ENCODE peak calls at places on chromosomes 4 and X, in nine cellular contexts. One of them, this sample, is unnamed.

GRCh38 chr4:44961001-44961755 is 234.8 kb upstream of the GNPDA2 start:
- DNase-seq in upper lobe of right lung: no peak
- DNase-seq in heart left ventricle: no peak
- DNase-seq in OCI-LY7: no peak
- DNase-seq in A549: no peak
- DNase-seq in lower lobe of right lung: no peak
- DNase-seq in psoas muscle: no peak
- DNase-seq in tibial nerve: no peak
- DNase-seq in PC-3: no peak
- DNase-seq in this sample: no peak

GRCh38 chr4:15996773-15997172 is 33.8 kb upstream of the FGFBP2 start:
- DNase-seq in A549: no peak
- DNase-seq in heart left ventricle: no peak
- DNase-seq in upper lobe of right lung: no peak
- DNase-seq in PC-3: no peak
- DNase-seq in OCI-LY7: no peak
- DNase-seq in psoas muscle: no peak
- DNase-seq in lower lobe of right lung: no peak
- DNase-seq in tibial nerve: no peak
- DNase-seq in this sample: no peak

GRCh38 chrX:94051926-94052325 is 377.9 kb downstream of the FAM133A start:
- DNase-seq in OCI-LY7: no peak
- DNase-seq in upper lobe of right lung: no peak
- DNase-seq in heart left ventricle: no peak
- DNase-seq in PC-3: no peak
- DNase-seq in psoas muscle: no peak
- DNase-seq in lower lobe of right lung: no peak
- DNase-seq in tibial nerve: no peak
- DNase-seq in A549: no peak
- DNase-seq in this sample: no peak

GRCh38 chr4:81622474-81623198 is 150.9 kb upstream of the RASGEF1B start:
- DNase-seq in OCI-LY7: no peak
- DNase-seq in lower lobe of right lung: no peak
- DNase-seq in PC-3: no peak
- DNase-seq in A549: no peak
- DNase-seq in upper lobe of right lung: no peak
- DNase-seq in tibial nerve: no peak
- DNase-seq in heart left ventricle: no peak
- DNase-seq in psoas muscle: no peak
- DNase-seq in this sample: no peak

GRCh38 chrX:120244735-120245498 is 5.7 kb upstream of the ZBTB33 start:
- DNase-seq in heart left ventricle: peak
- DNase-seq in PC-3: peak
- DNase-seq in tibial nerve: peak
- DNase-seq in upper lobe of right lung: peak
- DNase-seq in A549: peak
- DNase-seq in lower lobe of right lung: peak
- DNase-seq in OCI-LY7: peak
- DNase-seq in psoas muscle: peak
- DNase-seq in this sample: peak

GRCh38 chr4:14831447-14831846 is 170.8 kb upstream of the CPEB2 start:
- DNase-seq in heart left ventricle: no peak
- DNase-seq in upper lobe of right lung: no peak
- DNase-seq in lower lobe of right lung: no peak
- DNase-seq in PC-3: peak
- DNase-seq in A549: no peak
- DNase-seq in OCI-LY7: no peak
- DNase-seq in tibial nerve: no peak
- DNase-seq in psoas muscle: no peak
- DNase-seq in this sample: no peak

GRCh38 chrX:34467437-34467836 is 189.6 kb downstream of the TMEM47 start:
- DNase-seq in upper lobe of right lung: no peak
- DNase-seq in lower lobe of right lung: no peak
- DNase-seq in tibial nerve: no peak
- DNase-seq in psoas muscle: no peak
- DNase-seq in heart left ventricle: no peak
- DNase-seq in OCI-LY7: no peak
- DNase-seq in PC-3: no peak
- DNase-seq in A549: no peak
- DNase-seq in this sample: no peak

GRCh38 chrX:124506031-124506430 is 159.7 kb downstream of the SH2D1A start:
- DNase-seq in A549: no peak
- DNase-seq in psoas muscle: no peak
- DNase-seq in lower lobe of right lung: no peak
- DNase-seq in OCI-LY7: no peak
- DNase-seq in tibial nerve: no peak
- DNase-seq in PC-3: no peak
- DNase-seq in upper lobe of right lung: no peak
- DNase-seq in heart left ventricle: no peak
- DNase-seq in this sample: peak

GRCh38 chr4:90718926-90719325 is 591.7 kb downstream of the CCSER1 start:
- DNase-seq in PC-3: no peak
- DNase-seq in tibial nerve: no peak
- DNase-seq in OCI-LY7: no peak
- DNase-seq in psoas muscle: no peak
- DNase-seq in lower lobe of right lung: no peak
- DNase-seq in A549: no peak
- DNase-seq in heart left ventricle: no peak
- DNase-seq in upper lobe of right lung: no peak
- DNase-seq in this sample: no peak

GRCh38 chr4:3335385-3335784 is 42.6 kb downstream of the RGS12 start:
- DNase-seq in PC-3: no peak
- DNase-seq in A549: no peak
- DNase-seq in upper lobe of right lung: no peak
- DNase-seq in psoas muscle: no peak
- DNase-seq in heart left ventricle: no peak
- DNase-seq in lower lobe of right lung: no peak
- DNase-seq in OCI-LY7: no peak
- DNase-seq in tibial nerve: no peak
- DNase-seq in this sample: no peak

GRCh38 chrX:127596882-127597281 is 455.3 kb downstream of the ACTRT1 start:
- DNase-seq in psoas muscle: no peak
- DNase-seq in PC-3: no peak
- DNase-seq in lower lobe of right lung: no peak
- DNase-seq in upper lobe of right lung: no peak
- DNase-seq in A549: no peak
- DNase-seq in tibial nerve: no peak
- DNase-seq in OCI-LY7: no peak
- DNase-seq in heart left ventricle: no peak
- DNase-seq in this sample: no peak

GRCh38 chr4:88880501-88881226 is 176.3 kb downstream of the FAM13A start:
- DNase-seq in PC-3: no peak
- DNase-seq in A549: no peak
- DNase-seq in lower lobe of right lung: no peak
- DNase-seq in psoas muscle: no peak
- DNase-seq in heart left ventricle: no peak
- DNase-seq in OCI-LY7: no peak
- DNase-seq in upper lobe of right lung: no peak
- DNase-seq in tibial nerve: no peak
- DNase-seq in this sample: peak

GRCh38 chr4:100063355-100063754 is 113.3 kb upstream of the H2AZ1 start:
- DNase-seq in upper lobe of right lung: no peak
- DNase-seq in A549: no peak
- DNase-seq in PC-3: peak
- DNase-seq in OCI-LY7: peak
- DNase-seq in lower lobe of right lung: no peak
- DNase-seq in heart left ventricle: no peak
- DNase-seq in psoas muscle: no peak
- DNase-seq in tibial nerve: no peak
- DNase-seq in this sample: no peak
- TF ChIP-seq CTCF in upper lobe of right lung: no peak
- TF ChIP-seq CTCF in A549: peak
- TF ChIP-seq CTCF in PC-3: peak
- TF ChIP-seq CTCF in OCI-LY7: peak
- TF ChIP-seq CTCF in lower lobe of right lung: no peak
- TF ChIP-seq CTCF in heart left ventricle: no peak
- TF ChIP-seq CTCF in psoas muscle: no peak
- TF ChIP-seq CTCF in tibial nerve: no peak
- TF ChIP-seq CTCF in this sample: peak

DNA sequence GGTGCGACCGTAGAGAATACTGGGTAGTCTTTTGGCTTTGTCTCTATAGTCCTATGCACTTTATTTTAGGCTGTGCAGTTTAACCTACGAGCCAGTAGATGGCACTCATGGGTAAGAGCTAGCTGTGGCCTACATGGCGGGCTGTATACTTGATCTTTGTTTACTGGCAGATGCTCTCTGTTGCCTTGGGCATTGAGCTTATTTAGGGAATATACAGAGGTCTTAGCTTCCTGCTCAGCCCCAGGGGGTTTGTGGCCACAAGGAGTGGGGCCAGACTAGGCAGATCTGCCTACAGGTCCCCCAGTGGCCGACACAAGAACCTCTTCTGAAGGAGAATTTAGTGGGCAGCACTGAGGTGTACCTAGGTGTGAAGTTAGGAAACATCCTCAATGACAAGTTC is 227.6 kb upstream of the HDX start:
- DNase-seq in OCI-LY7: peak
- DNase-seq in tibial nerve: no peak
- DNase-seq in A549: peak
- DNase-seq in psoas muscle: no peak
- DNase-seq in lower lobe of right lung: no peak
- DNase-seq in heart left ventricle: no peak
- DNase-seq in PC-3: peak
- DNase-seq in upper lobe of right lung: no peak
- DNase-seq in this sample: peak
- H3K4me3 ChIP-seq in OCI-LY7: no peak
- H3K4me3 ChIP-seq in tibial nerve: no peak
- H3K4me3 ChIP-seq in A549: no peak
- H3K4me3 ChIP-seq in psoas muscle: no peak
- H3K4me3 ChIP-seq in lower lobe of right lung: no peak
- H3K4me3 ChIP-seq in heart left ventricle: no peak
- H3K4me3 ChIP-seq in PC-3: no peak
- H3K4me3 ChIP-seq in upper lobe of right lung: no peak
- H3K4me3 ChIP-seq in this sample: no peak

GRCh38 chrX:51852621-51853020 is 40.8 kb upstream of the MAGED1 start:
- DNase-seq in heart left ventricle: no peak
- DNase-seq in lower lobe of right lung: no peak
- DNase-seq in psoas muscle: no peak
- DNase-seq in A549: no peak
- DNase-seq in upper lobe of right lung: no peak
- DNase-seq in PC-3: no peak
- DNase-seq in tibial nerve: no peak
- DNase-seq in OCI-LY7: no peak
- DNase-seq in this sample: peak

GRCh38 chrX:51855698-51856097 is 37.7 kb upstream of the MAGED1 start:
- DNase-seq in tibial nerve: no peak
- DNase-seq in PC-3: no peak
- DNase-seq in lower lobe of right lung: no peak
- DNase-seq in upper lobe of right lung: no peak
- DNase-seq in A549: no peak
- DNase-seq in heart left ventricle: no peak
- DNase-seq in OCI-LY7: no peak
- DNase-seq in psoas muscle: no peak
- DNase-seq in this sample: no peak

GRCh38 chrX:51853251-51853650 is 40.2 kb upstream of the MAGED1 start:
- DNase-seq in PC-3: no peak
- DNase-seq in psoas muscle: no peak
- DNase-seq in lower lobe of right lung: no peak
- DNase-seq in A549: no peak
- DNase-seq in OCI-LY7: no peak
- DNase-seq in tibial nerve: no peak
- DNase-seq in heart left ventricle: no peak
- DNase-seq in upper lobe of right lung: no peak
- DNase-seq in this sample: no peak

GRCh38 chrX:51860679-51861078 is 32.7 kb upstream of the MAGED1 start:
- DNase-seq in PC-3: peak
- DNase-seq in tibial nerve: no peak
- DNase-seq in upper lobe of right lung: no peak
- DNase-seq in psoas muscle: no peak
- DNase-seq in lower lobe of right lung: no peak
- DNase-seq in heart left ventricle: no peak
- DNase-seq in OCI-LY7: peak
- DNase-seq in A549: no peak
- DNase-seq in this sample: peak

GRCh38 chrX:51857159-51857733 is 36.2 kb upstream of the MAGED1 start:
- DNase-seq in psoas muscle: no peak
- DNase-seq in upper lobe of right lung: no peak
- DNase-seq in tibial nerve: no peak
- DNase-seq in PC-3: no peak
- DNase-seq in OCI-LY7: no peak
- DNase-seq in lower lobe of right lung: no peak
- DNase-seq in A549: no peak
- DNase-seq in heart left ventricle: no peak
- DNase-seq in this sample: no peak
- H3K27ac ChIP-seq in psoas muscle: no peak
- H3K27ac ChIP-seq in upper lobe of right lung: no peak
- H3K27ac ChIP-seq in tibial nerve: no peak
- H3K27ac ChIP-seq in PC-3: no peak
- H3K27ac ChIP-seq in OCI-LY7: no peak
- H3K27ac ChIP-seq in lower lobe of right lung: no peak
- H3K27ac ChIP-seq in A549: no peak
- H3K27ac ChIP-seq in heart left ventricle: no peak
- H3K27ac ChIP-seq in this sample: no peak

GRCh38 chr4:112416464-112416863 is 99.5 kb downstream of the NEUROG2 start:
- DNase-seq in heart left ventricle: no peak
- DNase-seq in psoas muscle: no peak
- DNase-seq in OCI-LY7: no peak
- DNase-seq in PC-3: peak
- DNase-seq in lower lobe of right lung: no peak
- DNase-seq in upper lobe of right lung: no peak
- DNase-seq in A549: no peak
- DNase-seq in tibial nerve: no peak
- DNase-seq in this sample: no peak

GRCh38 chr4:112421911-112422310 is 94.1 kb downstream of the NEUROG2 start:
- DNase-seq in tibial nerve: no peak
- DNase-seq in OCI-LY7: no peak
- DNase-seq in A549: no peak
- DNase-seq in upper lobe of right lung: no peak
- DNase-seq in psoas muscle: no peak
- DNase-seq in PC-3: no peak
- DNase-seq in heart left ventricle: no peak
- DNase-seq in lower lobe of right lung: no peak
- DNase-seq in this sample: no peak

GRCh38 chr4:112423591-112423990 is 92.4 kb downstream of the NEUROG2 start:
- DNase-seq in tibial nerve: no peak
- DNase-seq in upper lobe of right lung: no peak
- DNase-seq in lower lobe of right lung: no peak
- DNase-seq in heart left ventricle: no peak
- DNase-seq in psoas muscle: no peak
- DNase-seq in A549: no peak
- DNase-seq in PC-3: no peak
- DNase-seq in OCI-LY7: no peak
- DNase-seq in this sample: no peak

GRCh38 chr4:112422644-112423043 is 93.3 kb downstream of the NEUROG2 start:
- DNase-seq in lower lobe of right lung: no peak
- DNase-seq in A549: no peak
- DNase-seq in OCI-LY7: no peak
- DNase-seq in tibial nerve: no peak
- DNase-seq in upper lobe of right lung: no peak
- DNase-seq in psoas muscle: no peak
- DNase-seq in PC-3: no peak
- DNase-seq in heart left ventricle: no peak
- DNase-seq in this sample: no peak

DNA sequence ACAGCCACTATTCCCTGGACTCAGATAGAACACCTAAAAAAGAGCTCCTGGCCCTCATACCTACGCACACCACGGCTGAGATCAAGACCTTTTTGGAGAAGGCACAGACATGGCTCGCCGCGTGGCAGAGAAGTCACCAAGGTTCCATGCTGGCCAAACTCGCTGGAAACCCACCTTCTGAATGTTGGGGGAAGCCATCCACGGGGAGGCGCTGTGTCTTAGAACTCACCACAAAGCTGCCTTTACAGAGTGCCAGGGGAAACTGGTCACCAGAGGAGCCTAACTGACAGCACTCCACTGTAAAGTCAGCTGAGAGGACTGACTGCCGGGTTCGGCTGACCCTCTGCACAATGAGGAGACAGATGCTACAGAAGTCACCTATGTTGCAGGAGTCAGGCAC is 97.9 kb downstream of the NEUROG2 start:
- DNase-seq in heart left ventricle: no peak
- DNase-seq in OCI-LY7: no peak
- DNase-seq in A549: no peak
- DNase-seq in lower lobe of right lung: no peak
- DNase-seq in psoas muscle: no peak
- DNase-seq in PC-3: no peak
- DNase-seq in upper lobe of right lung: no peak
- DNase-seq in tibial nerve: no peak
- DNase-seq in this sample: no peak
- TF ChIP-seq CTCF in heart left ventricle: no peak
- TF ChIP-seq CTCF in OCI-LY7: peak
- TF ChIP-seq CTCF in A549: no peak
- TF ChIP-seq CTCF in lower lobe of right lung: no peak
- TF ChIP-seq CTCF in psoas muscle: no peak
- TF ChIP-seq CTCF in PC-3: no peak
- TF ChIP-seq CTCF in upper lobe of right lung: no peak
- TF ChIP-seq CTCF in tibial nerve: no peak
- TF ChIP-seq CTCF in this sample: no peak

This sample was measured in A673.